ENCODE peak calls at places on chromosomes 3 and 15, in six cellular contexts. J is nucleus accumbens; B is AG09319; Q is myocyte; C is M059J; E is effector memory CD4-positive, alpha-beta T cell. I is an unnamed sample.

GRCh38 chr15:49026700-49027099 is 19.5 kb downstream of the SECISBP2L start:
- DNase-seq in E (no peak), J (no peak), Q (no peak), B (no peak), C (no peak), I (no peak)

GRCh38 chr3:124282751-124283643 is 291.1 kb upstream of the ROPN1 start:
- DNase-seq in E (no peak), B (no peak), C (peak; percentile 91), Q (no peak), J (no peak), I (peak; percentile 17)

GRCh38 chr15:35937380-35937779 is 391.4 kb upstream of the DPH6 start:
- DNase-seq in B (no peak), E (no peak), J (no peak), C (no peak), Q (no peak), I (no peak)

GRCh38 chr3:143207338-143207961 is 87.9 kb downstream of the CHST2 start:
- DNase-seq in C (peak; percentile 78), J (no peak), B (peak; percentile 25), E (no peak), Q (peak; percentile 72), I (no peak)

GRCh38 chr15:40680151-40680550 is 14.8 kb upstream of the RAD51 start:
- DNase-seq in C (no peak), E (no peak), Q (no peak), B (no peak), J (no peak), I (no peak)

GRCh38 chr3:108497271-108497670 is 13.1 kb downstream of the MYH15 start:
- DNase-seq in B (no peak), C (no peak), Q (no peak), J (no peak), E (no peak), I (no peak)

GRCh38 chr3:71245052-71245488 is 338.5 kb downstream of the FOXP1 start:
- DNase-seq in E (no peak), C (no peak), J (no peak), B (no peak), Q (no peak), I (no peak)

GRCh38 chr3:61454806-61455205 is 106.6 kb upstream of the PTPRG start:
- DNase-seq in E (no peak), B (no peak), J (no peak), Q (no peak), C (no peak), I (peak; percentile 63)

GRCh38 chr3:197854596-197855343 is 63.7 kb downstream of the LRCH3 start:
- DNase-seq in C (peak; percentile 61), B (peak; percentile 18), Q (peak; percentile 49), E (no peak), J (no peak), I (peak; percentile 47)

GRCh38 chr3:29026959-29027358 is 253.9 kb upstream of the RBMS3 start:
- DNase-seq in C (peak; percentile 2), Q (peak; percentile 5), J (no peak), B (no peak), E (no peak), I (no peak)

GRCh38 chr3:51799879-51800757 is 21.1 kb upstream of the IQCF6 start:
- DNase-seq in E (no peak), C (peak; percentile 58), Q (peak; percentile 76), J (no peak), B (peak; percentile 34), I (peak; percentile 87)

GRCh38 chr3:55202320-55202719 is 274.5 kb upstream of the LRTM1 start:
- DNase-seq in B (no peak), Q (peak; percentile 67), C (peak; percentile 90), J (no peak), E (no peak), I (no peak)

GRCh38 chr3:88105325-88105724 is 44.4 kb upstream of the C3orf38 start:
- DNase-seq in J (no peak), Q (no peak), B (no peak), C (no peak), E (no peak), I (no peak)

GRCh38 chr3:14823910-14824629 is 5.3 kb downstream of the FGD5 start:
- DNase-seq in Q (no peak), J (no peak), E (no peak), B (no peak), C (no peak), I (peak; percentile 53)

I was measured in trophoblast cell.